ENCODE peak calls at places on chromosomes 6 and 20, in ten cellular contexts. Z is left lung, O is NCI-H2081, Y is nucleus accumbens, Q is nephron progenitor cell, D is AG08396, W is occipital lobe, I is kidney glomerular epithelial cell, C is uterus, N is HS-27A. L is an unnamed sample.

GRCh38 chr6:79042088-79042798 is 35.8 kb downstream of the PHIP start:
- DNase-seq in Z (no peak), O (no peak), Y (no peak), Q (no peak), D (no peak), W (no peak), I (no peak), C (no peak), N (no peak), L (no peak)

GRCh38 chr20:2750343-2751251 is 49.8 kb downstream of the CPXM1 start:
- DNase-seq in Z (no peak), O (no peak), Y (no peak), Q (peak), D (peak), W (no peak), I (no peak), C (peak), N (no peak), L (peak)

GRCh38 chr6:10521104-10521808 is at the start of gene GCNT2:
- DNase-seq in Z (no peak), O (peak), Y (no peak), Q (peak), D (no peak), W (no peak), I (peak), C (no peak), N (no peak), L (peak)

GRCh38 chr6:10411915-10412164 is 3.0 kb downstream of the TFAP2A start:
- DNase-seq in Z (no peak), O (no peak), Y (no peak), Q (no peak), D (no peak), W (no peak), I (peak), C (no peak), N (no peak), L (no peak)

GRCh38 chr6:83055366-83055964 is 10.2 kb downstream of the UBE3D start:
- DNase-seq in Z (no peak), O (peak), Y (no peak), Q (peak), D (peak), W (peak), I (peak), C (peak), N (no peak), L (peak)

GRCh38 chr20:39888310-39888709 is 800.7 kb downstream of the MAFB start:
- DNase-seq in Z (no peak), O (no peak), Y (no peak), Q (no peak), D (no peak), W (no peak), I (no peak), C (no peak), N (no peak), L (no peak)

GRCh38 chr20:56636701-56637100 is 7.6 kb downstream of the TFAP2C start:
- DNase-seq in Z (no peak), O (no peak), Y (no peak), Q (no peak), D (peak), W (no peak), I (peak), C (no peak), N (no peak), L (no peak)

GRCh38 chr6:110596354-110596753 is 119.9 kb upstream of the SLC22A16 start:
- DNase-seq in Z (no peak), O (no peak), Y (no peak), Q (no peak), D (no peak), W (no peak), I (no peak), C (no peak), N (no peak), L (peak)

GRCh38 chr20:60254901-60255411 is 296.7 kb downstream of the CDH26 start:
- DNase-seq in Z (no peak), O (peak), Y (no peak), Q (no peak), D (peak), W (no peak), I (no peak), C (no peak), N (peak), L (no peak)

GRCh38 chr6:127119361-127120108 is 1.1 kb downstream of the RSPO3 start:
- DNase-seq in Z (peak), O (no peak), Y (no peak), Q (peak), D (peak), W (no peak), I (no peak), C (peak), N (no peak), L (peak)

GRCh38 chr6:127186889-127187288 is 68.4 kb downstream of the RSPO3 start:
- DNase-seq in Z (peak), O (no peak), Y (no peak), Q (peak), D (no peak), W (no peak), I (no peak), C (peak), N (no peak), L (no peak)

GRCh38 chr20:62171245-62171644 is 11.6 kb upstream of the MTG2 start:
- DNase-seq in Z (peak), O (no peak), Y (no peak), Q (no peak), D (no peak), W (no peak), I (no peak), C (no peak), N (no peak), L (no peak)

GRCh38 chr6:52595000-52595795 is 18.3 kb upstream of the TRAM2 start:
- DNase-seq in Z (no peak), O (no peak), Y (no peak), Q (peak), D (peak), W (peak), I (peak), C (peak), N (peak), L (peak)

GRCh38 chr6:75215291-75215690 is 9.4 kb upstream of the COL12A1 start:
- DNase-seq in Z (no peak), O (no peak), Y (no peak), Q (no peak), D (no peak), W (no peak), I (no peak), C (no peak), N (no peak), L (no peak)

GRCh38 chr6:97085772-97086171 is 161.2 kb downstream of the KLHL32 start:
- DNase-seq in Z (no peak), O (no peak), Y (no peak), Q (no peak), D (no peak), W (no peak), I (peak), C (no peak), N (no peak), L (no peak)

GRCh38 chr20:35899064-35899463 is 55.2 kb downstream of the SCAND1 start:
- DNase-seq in Z (no peak), O (no peak), Y (no peak), Q (no peak), D (no peak), W (no peak), I (no peak), C (no peak), N (no peak), L (no peak)